ENCODE peak calls at places on chromosome 10, in eight cellular contexts. H is HCT116, N is adrenal gland, E is fibroblast of the aortic adventitia, I is cardiac muscle cell, D is sigmoid colon, X is cardiac fibroblast, W is IMR-90. O is an unnamed sample.

GRCh38 chr10:100828744-100829102 is 83.3 kb downstream of the PAX2 start:
- DNase-seq in H (no peak), N (peak; percentile 35), E (no peak), I (peak; percentile 40), D (peak; percentile 40), X (no peak), W (no peak), O (no peak)

GRCh38 chr10:52801951-52802350 is 29.4 kb upstream of the MBL2 start:
- DNase-seq in H (no peak), N (no peak), E (peak; percentile 2), I (no peak), D (no peak), X (peak; percentile 29), W (no peak), O (no peak)

GRCh38 chr10:33252324-33252723 is 82.1 kb downstream of the NRP1 start:
- DNase-seq in H (no peak), N (no peak), E (no peak), I (no peak), D (no peak), X (no peak), W (no peak), O (no peak)

GRCh38 chr10:3364768-3365480 is 192.3 kb upstream of the PITRM1 start:
- DNase-seq in H (no peak), N (no peak), E (no peak), I (no peak), D (no peak), X (no peak), W (no peak), O (no peak)

GRCh38 chr10:69866688-69867461 is 65.2 kb downstream of the COL13A1 start:
- DNase-seq in H (peak; percentile 26), N (peak; percentile 76), E (peak; percentile 89), I (peak; percentile 87), D (peak; percentile 75), X (peak; percentile 84), W (peak; percentile 84), O (peak; percentile 91)

GRCh38 chr10:20327954-20328353 is 511.7 kb downstream of the PLXDC2 start:
- DNase-seq in H (no peak), N (no peak), E (no peak), I (no peak), D (no peak), X (no peak), W (no peak), O (no peak)

GRCh38 chr10:98852686-98853085 is 383.0 kb downstream of the HPSE2 start:
- DNase-seq in H (peak; percentile 13), N (no peak), E (no peak), I (no peak), D (no peak), X (no peak), W (peak; percentile 0), O (peak; percentile 20)

GRCh38 chr10:14545827-14546226 is 215.1 kb upstream of the FRMD4A start:
- DNase-seq in H (no peak), N (no peak), E (peak; percentile 63), I (no peak), D (no peak), X (peak; percentile 52), W (peak; percentile 83), O (peak; percentile 69)

GRCh38 chr10:13054844-13055243 is 45.1 kb upstream of the OPTN start:
- DNase-seq in H (no peak), N (no peak), E (no peak), I (no peak), D (no peak), X (no peak), W (no peak), O (no peak)

GRCh38 chr10:106999118-106999707 is 165.3 kb downstream of the SORCS1 start:
- DNase-seq in H (no peak), N (no peak), E (no peak), I (no peak), D (no peak), X (no peak), W (no peak), O (no peak)

GRCh38 chr10:100996678-100997363 is 2.8 kb upstream of the LZTS2 start:
- DNase-seq in H (no peak), N (no peak), E (no peak), I (peak; percentile 74), D (peak; percentile 75), X (no peak), W (no peak), O (peak; percentile 52)

GRCh38 chr10:61063035-61063434 is 119.0 kb upstream of the RHOBTB1 start:
- DNase-seq in H (no peak), N (peak; percentile 78), E (peak; percentile 47), I (no peak), D (no peak), X (no peak), W (no peak), O (no peak)

GRCh38 chr10:96478317-96478716 is 35.4 kb downstream of the TLL2 start:
- DNase-seq in H (no peak), N (no peak), E (no peak), I (no peak), D (no peak), X (no peak), W (no peak), O (no peak)

GRCh38 chr10:94183666-94184264 is 179.0 kb downstream of the NOC3L start:
- DNase-seq in H (no peak), N (no peak), E (peak; percentile 87), I (no peak), D (no peak), X (peak; percentile 86), W (peak; percentile 100), O (peak; percentile 95)

GRCh38 chr10:94409016-94409657 is 6.8 kb downstream of the TBC1D12 start:
- DNase-seq in H (no peak), N (no peak), E (no peak), I (no peak), D (no peak), X (no peak), W (no peak), O (no peak)

GRCh38 chr10:89213191-89213808 is 6.2 kb upstream of the CH25H start:
- DNase-seq in H (no peak), N (no peak), E (peak; percentile 69), I (peak; percentile 59), D (no peak), X (peak; percentile 78), W (peak; percentile 63), O (peak; percentile 48)

DNA sequence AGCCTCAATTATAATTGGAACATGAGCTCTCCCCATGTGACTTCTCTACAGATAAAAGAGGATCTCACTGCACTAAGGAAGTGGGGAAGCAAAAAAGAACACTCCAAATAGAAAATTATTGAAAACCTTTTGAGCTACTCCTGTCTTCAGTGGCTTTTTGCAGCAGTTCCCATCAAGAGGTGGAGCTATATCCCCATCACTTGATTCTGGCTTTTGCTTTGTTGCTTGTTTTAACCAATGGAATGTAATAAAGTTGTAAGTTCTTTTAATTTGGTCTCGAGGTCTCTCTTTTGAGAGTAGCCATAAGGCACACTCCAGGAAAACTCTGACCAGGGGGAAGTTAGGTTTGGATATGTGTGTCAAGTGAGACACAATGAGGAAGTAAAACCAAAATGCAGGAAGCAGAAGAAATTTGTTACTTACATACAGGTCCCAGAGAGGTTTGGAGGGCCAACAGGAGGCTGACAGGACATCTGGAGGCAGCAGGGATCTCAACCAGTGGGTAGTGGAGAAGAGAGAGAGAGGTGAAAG is 569.4 kb downstream of the HTR7 start:
- DNase-seq in H (peak; percentile 10), N (peak; percentile 51), E (peak; percentile 67), I (no peak), D (no peak), X (peak; percentile 71), W (peak; percentile 61), O (peak; percentile 47)
- TF ChIP-seq CTCF in H (peak; percentile 42), N (no peak), E (peak; percentile 46), I (peak; percentile 39), D (no peak), X (peak; percentile 42), W (peak; percentile 69), O (peak; percentile 29)

DNA sequence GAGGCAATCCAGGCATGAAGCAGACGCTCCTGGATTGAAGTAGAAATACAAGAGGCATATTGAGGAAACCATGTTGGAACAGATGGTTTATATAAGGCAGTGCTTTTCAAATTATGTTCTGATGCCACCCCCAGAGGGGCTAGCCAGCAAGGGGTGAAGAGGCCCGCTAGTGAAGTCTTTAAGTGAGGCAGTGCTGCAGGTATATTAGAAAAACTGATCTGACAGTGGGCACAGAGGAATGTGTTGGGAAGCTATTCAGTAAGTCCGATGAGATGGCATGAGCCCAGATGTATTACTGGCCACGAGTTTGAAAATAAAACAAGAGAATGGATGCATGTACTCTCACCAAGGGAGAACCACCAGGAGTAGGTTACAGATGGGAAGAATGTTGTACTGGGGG is 40.2 kb downstream of the REEP3 start:
- DNase-seq in H (no peak), N (no peak), E (no peak), I (no peak), D (no peak), X (no peak), W (no peak), O (no peak)
- H3K4me3 ChIP-seq in H (no peak overlapping the region), N (no peak overlapping the region), E (no peak overlapping the region), I (no peak overlapping the region), D (no peak overlapping the region), X (no peak overlapping the region), W (no peak overlapping the region), O (no peak overlapping the region)

GRCh38 chr10:16518822-16519221 is 2.9 kb downstream of the C1QL3 start:
- DNase-seq in H (no peak), N (no peak), E (no peak), I (no peak), D (no peak), X (no peak), W (no peak), O (no peak)
- TF ChIP-seq CTCF in H (no peak), N (no peak), E (peak; percentile 48), I (peak; percentile 34), D (no peak), X (peak; percentile 39), W (peak; percentile 16), O (peak; percentile 18)

GRCh38 chr10:132330486-132330833 is 1.5 kb upstream of the LRRC27 start:
- DNase-seq in H (no peak), N (no peak), E (no peak), I (no peak), D (peak; percentile 37), X (no peak), W (no peak), O (no peak)
- H3K4me3 ChIP-seq in H (peak overlapping the region; percentile 76), N (peak overlapping the region; percentile 69), E (peak overlapping the region; percentile 98), I (peak overlapping the region; percentile 44), D (no peak overlapping the region), X (peak overlapping the region; percentile 95), W (peak overlapping the region; percentile 97), O (peak overlapping the region; percentile 89)